ENCODE peak calls at places on chromosome 12, in six cellular contexts. One of them, this sample, is unnamed.

GRCh38 chr12:16515666-16516065 is 90.3 kb downstream of the LMO3 start:
- DNase-seq in mesendoderm: no peak
- DNase-seq in H9: no peak
- DNase-seq in H1: no peak
- DNase-seq in neuronal stem cell: no peak
- DNase-seq in IMR-90: peak; percentile 66
- DNase-seq in this sample: no peak

GRCh38 chr12:16499617-16500016 is 106.3 kb downstream of the LMO3 start:
- DNase-seq in IMR-90: no peak
- DNase-seq in H1: no peak
- DNase-seq in H9: no peak
- DNase-seq in mesendoderm: no peak
- DNase-seq in neuronal stem cell: no peak
- DNase-seq in this sample: no peak

GRCh38 chr12:22499445-22499844 is 44.9 kb downstream of the C2CD5 start:
- DNase-seq in H9: no peak
- DNase-seq in neuronal stem cell: no peak
- DNase-seq in H1: no peak
- DNase-seq in mesendoderm: peak; percentile 45
- DNase-seq in IMR-90: no peak
- DNase-seq in this sample: no peak

GRCh38 chr12:120352117-120352516 is 16.8 kb downstream of the MSI1 start:
- DNase-seq in IMR-90: peak; percentile 50
- DNase-seq in H1: no peak
- DNase-seq in mesendoderm: no peak
- DNase-seq in H9: no peak
- DNase-seq in neuronal stem cell: no peak
- DNase-seq in this sample: peak; percentile 54

GRCh38 chr12:113194971-113195391 is 9.5 kb downstream of the RITA1 start:
- DNase-seq in H1: no peak
- DNase-seq in IMR-90: peak; percentile 73
- DNase-seq in mesendoderm: no peak
- DNase-seq in neuronal stem cell: no peak
- DNase-seq in H9: no peak
- DNase-seq in this sample: peak; percentile 66

GRCh38 chr12:130014485-130014807 is 110.6 kb upstream of the TMEM132D start:
- DNase-seq in H9: peak; percentile 71
- DNase-seq in IMR-90: no peak
- DNase-seq in neuronal stem cell: peak; percentile 14
- DNase-seq in mesendoderm: peak; percentile 57
- DNase-seq in H1: no peak
- DNase-seq in this sample: no peak

GRCh38 chr12:28191690-28192089 is 1.4 kb downstream of the CCDC91 start:
- DNase-seq in IMR-90: peak; percentile 2
- DNase-seq in mesendoderm: peak; percentile 27
- DNase-seq in H1: no peak
- DNase-seq in H9: no peak
- DNase-seq in neuronal stem cell: no peak
- DNase-seq in this sample: peak; percentile 55

GRCh38 chr12:124588689-124589318 is 21.4 kb upstream of the NCOR2 start:
- DNase-seq in mesendoderm: no peak
- DNase-seq in H9: no peak
- DNase-seq in IMR-90: peak; percentile 81
- DNase-seq in neuronal stem cell: no peak
- DNase-seq in H1: no peak
- DNase-seq in this sample: peak; percentile 89

GRCh38 chr12:2844786-2845185 is 10.0 kb upstream of the NRIP2 start:
- DNase-seq in IMR-90: peak; percentile 18
- DNase-seq in mesendoderm: peak; percentile 24
- DNase-seq in neuronal stem cell: no peak
- DNase-seq in H9: no peak
- DNase-seq in H1: no peak
- DNase-seq in this sample: peak; percentile 12

GRCh38 chr12:49487605-49488004 is 51.2 kb upstream of the KCNH3 start:
- DNase-seq in H1: no peak
- DNase-seq in neuronal stem cell: no peak
- DNase-seq in IMR-90: no peak
- DNase-seq in mesendoderm: no peak
- DNase-seq in H9: no peak
- DNase-seq in this sample: no peak

GRCh38 chr12:181921-182320 is 32.0 kb downstream of the SLC6A12 start:
- DNase-seq in mesendoderm: no peak
- DNase-seq in H9: no peak
- DNase-seq in H1: no peak
- DNase-seq in IMR-90: no peak
- DNase-seq in neuronal stem cell: no peak
- DNase-seq in this sample: no peak

GRCh38 chr12:4909734-4910501 is at the start of gene KCNA1:
- DNase-seq in H9: peak; percentile 63
- DNase-seq in mesendoderm: peak; percentile 44
- DNase-seq in H1: no peak
- DNase-seq in neuronal stem cell: peak; percentile 33
- DNase-seq in IMR-90: no peak
- DNase-seq in this sample: no peak

GRCh38 chr12:10220398-10221077 is 7.9 kb downstream of the GABARAPL1 start:
- DNase-seq in H9: no peak
- DNase-seq in H1: no peak
- DNase-seq in IMR-90: peak; percentile 64
- DNase-seq in neuronal stem cell: no peak
- DNase-seq in mesendoderm: no peak
- DNase-seq in this sample: no peak

GRCh38 chr12:96719671-96720362 is 187.2 kb upstream of the NEDD1 start:
- DNase-seq in neuronal stem cell: no peak
- DNase-seq in H9: no peak
- DNase-seq in H1: no peak
- DNase-seq in IMR-90: peak; percentile 40
- DNase-seq in mesendoderm: no peak
- DNase-seq in this sample: peak; percentile 45

GRCh38 chr12:110743571-110744093 is 941 bp upstream of the PPP1CC start:
- DNase-seq in IMR-90: no peak
- DNase-seq in H1: no peak
- DNase-seq in neuronal stem cell: peak; percentile 27
- DNase-seq in mesendoderm: no peak
- DNase-seq in H9: peak; percentile 41
- DNase-seq in this sample: peak; percentile 64

GRCh38 chr12:127399451-127399850 is 867.5 kb upstream of the TMEM132C start:
- DNase-seq in H9: no peak
- DNase-seq in H1: no peak
- DNase-seq in mesendoderm: peak; percentile 29
- DNase-seq in neuronal stem cell: no peak
- DNase-seq in IMR-90: no peak
- DNase-seq in this sample: no peak

GRCh38 chr12:26773313-26774104 is 59.5 kb downstream of the ITPR2 start:
- DNase-seq in mesendoderm: no peak
- DNase-seq in neuronal stem cell: no peak
- DNase-seq in IMR-90: no peak
- DNase-seq in H9: no peak
- DNase-seq in H1: no peak
- DNase-seq in this sample: peak; percentile 65

GRCh38 chr12:53684654-53685220 is 8.9 kb upstream of the ATP5MC2 start:
- DNase-seq in mesendoderm: no peak
- DNase-seq in neuronal stem cell: no peak
- DNase-seq in H1: no peak
- DNase-seq in H9: no peak
- DNase-seq in IMR-90: no peak
- DNase-seq in this sample: no peak

GRCh38 chr12:82835217-82835616 is 148.5 kb downstream of the TMTC2 start:
- DNase-seq in H1: no peak
- DNase-seq in IMR-90: peak; percentile 29
- DNase-seq in H9: no peak
- DNase-seq in neuronal stem cell: no peak
- DNase-seq in mesendoderm: peak; percentile 54
- DNase-seq in this sample: peak; percentile 26

GRCh38 chr12:79300199-79300568 is 390.6 kb downstream of the PAWR start:
- DNase-seq in IMR-90: peak; percentile 91
- DNase-seq in neuronal stem cell: no peak
- DNase-seq in H9: no peak
- DNase-seq in mesendoderm: peak; percentile 73
- DNase-seq in H1: no peak
- DNase-seq in this sample: peak; percentile 58

GRCh38 chr12:69002969-69003368 is 70.0 kb upstream of the CPM start:
- DNase-seq in neuronal stem cell: no peak
- DNase-seq in mesendoderm: no peak
- DNase-seq in H9: no peak
- DNase-seq in H1: no peak
- DNase-seq in IMR-90: peak; percentile 25
- DNase-seq in this sample: no peak

GRCh38 chr12:22334696-22335290 is at the start of gene ST8SIA1:
- DNase-seq in H9: peak; percentile 68
- DNase-seq in mesendoderm: no peak
- DNase-seq in H1: no peak
- DNase-seq in IMR-90: no peak
- DNase-seq in neuronal stem cell: peak; percentile 54
- DNase-seq in this sample: peak; percentile 31

GRCh38 chr12:65497645-65498044 is 219.2 kb downstream of the MSRB3 start:
- DNase-seq in mesendoderm: no peak
- DNase-seq in H1: no peak
- DNase-seq in H9: no peak
- DNase-seq in IMR-90: no peak
- DNase-seq in neuronal stem cell: no peak
- DNase-seq in this sample: peak; percentile 72

GRCh38 chr12:66836623-66837310 is 157.9 kb upstream of the GRIP1 start:
- DNase-seq in H1: no peak
- DNase-seq in mesendoderm: no peak
- DNase-seq in neuronal stem cell: no peak
- DNase-seq in H9: no peak
- DNase-seq in IMR-90: no peak
- DNase-seq in this sample: no peak

GRCh38 chr12:89349814-89350213 is 2.5 kb downstream of the DUSP6 start:
- DNase-seq in H9: peak; percentile 87
- DNase-seq in neuronal stem cell: no peak
- DNase-seq in H1: no peak
- DNase-seq in IMR-90: peak; percentile 81
- DNase-seq in mesendoderm: peak; percentile 74
- DNase-seq in this sample: peak; percentile 56

GRCh38 chr12:111033281-111034147 is 113.1 kb upstream of the MYL2 start:
- DNase-seq in IMR-90: no peak
- DNase-seq in neuronal stem cell: peak; percentile 36
- DNase-seq in H1: no peak
- DNase-seq in H9: peak; percentile 71
- DNase-seq in mesendoderm: peak; percentile 59
- DNase-seq in this sample: no peak

GRCh38 chr12:126086242-126086641 is 1021.0 kb downstream of the AACS start:
- DNase-seq in IMR-90: no peak
- DNase-seq in H1: no peak
- DNase-seq in mesendoderm: no peak
- DNase-seq in neuronal stem cell: no peak
- DNase-seq in H9: no peak
- DNase-seq in this sample: no peak

GRCh38 chr12:124392271-124392990 is 97.5 kb downstream of the RFLNA start:
- DNase-seq in H1: no peak
- DNase-seq in IMR-90: peak; percentile 45
- DNase-seq in mesendoderm: peak; percentile 87
- DNase-seq in neuronal stem cell: no peak
- DNase-seq in H9: peak; percentile 84
- DNase-seq in this sample: peak; percentile 77

GRCh38 chr12:126668538-126668937 is 1598.4 kb upstream of the TMEM132C start:
- DNase-seq in H1: no peak
- DNase-seq in IMR-90: no peak
- DNase-seq in H9: no peak
- DNase-seq in mesendoderm: no peak
- DNase-seq in neuronal stem cell: no peak
- DNase-seq in this sample: no peak

GRCh38 chr12:18320976-18321375 is 59.7 kb downstream of the PIK3C2G start:
- DNase-seq in IMR-90: no peak
- DNase-seq in mesendoderm: no peak
- DNase-seq in H9: no peak
- DNase-seq in neuronal stem cell: no peak
- DNase-seq in H1: no peak
- DNase-seq in this sample: no peak

GRCh38 chr12:83015390-83016225 is 328.9 kb downstream of the TMTC2 start:
- DNase-seq in mesendoderm: no peak
- DNase-seq in IMR-90: no peak
- DNase-seq in H9: no peak
- DNase-seq in H1: no peak
- DNase-seq in neuronal stem cell: no peak
- DNase-seq in this sample: no peak

DNA sequence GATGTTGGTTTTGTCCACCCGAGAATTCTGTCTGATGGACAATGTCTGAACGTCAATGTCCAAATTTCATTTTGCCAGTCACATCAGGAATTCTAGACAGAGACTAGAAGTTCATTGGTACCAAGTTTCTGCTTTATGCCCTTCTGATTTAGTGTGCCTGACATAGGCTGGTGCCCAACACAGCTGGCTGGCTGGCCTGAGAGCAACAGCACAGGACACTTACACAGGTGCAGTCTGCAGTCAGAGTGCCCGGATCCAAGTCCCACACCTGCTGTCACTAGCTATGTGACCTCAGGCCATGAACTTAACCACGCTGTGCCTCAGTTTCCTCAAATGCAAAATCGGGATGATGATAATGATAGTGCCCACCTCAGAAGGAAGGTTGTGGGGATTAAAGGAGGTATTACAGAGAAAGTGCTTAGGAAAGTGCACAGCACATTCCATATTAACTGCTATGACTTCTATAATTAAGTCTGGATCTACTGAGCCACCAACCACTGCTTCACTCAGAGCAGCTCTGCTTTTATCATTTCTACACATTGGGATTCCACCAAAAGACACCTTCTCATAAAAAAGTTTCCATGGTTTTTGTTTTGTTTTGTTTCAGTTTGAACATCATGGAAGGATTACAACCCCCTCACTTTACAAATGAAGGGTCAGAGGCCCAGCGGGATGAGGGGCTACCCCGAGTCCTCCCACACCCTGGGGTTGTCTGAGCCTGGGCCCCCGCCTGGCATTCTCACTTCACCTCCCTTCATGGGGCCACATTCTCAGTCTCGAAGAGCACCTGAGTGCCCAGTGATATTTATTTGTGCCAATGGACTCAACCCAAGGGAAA is 168.8 kb upstream of the BCL2L14 start:
- DNase-seq in mesendoderm: no peak
- DNase-seq in H1: no peak
- DNase-seq in neuronal stem cell: no peak
- DNase-seq in IMR-90: no peak
- DNase-seq in H9: no peak
- DNase-seq in this sample: no peak
- H2BK15ac ChIP-seq in mesendoderm: no peak overlapping the region
- H2BK15ac ChIP-seq in H1: no peak overlapping the region
- H2BK15ac ChIP-seq in neuronal stem cell: no peak overlapping the region
- H2BK15ac ChIP-seq in IMR-90: no peak overlapping the region
- H2BK15ac ChIP-seq in H9: no peak overlapping the region
- H2BK15ac ChIP-seq in this sample: no peak overlapping the region

GRCh38 chr12:108833355-108833733 is 24.0 kb downstream of the SSH1 start:
- DNase-seq in IMR-90: peak; percentile 90
- DNase-seq in mesendoderm: peak; percentile 98
- DNase-seq in H1: no peak
- DNase-seq in neuronal stem cell: no peak
- DNase-seq in H9: peak; percentile 72
- DNase-seq in this sample: peak; percentile 94
- H4K8ac ChIP-seq in IMR-90: peak overlapping the region; percentile 98
- H4K8ac ChIP-seq in mesendoderm: no peak overlapping the region
- H4K8ac ChIP-seq in H1: no peak overlapping the region
- H4K8ac ChIP-seq in neuronal stem cell: no peak overlapping the region
- H4K8ac ChIP-seq in H9: no peak overlapping the region
- H4K8ac ChIP-seq in this sample: peak overlapping the region; percentile 92

GRCh38 chr12:77167801-77168200 is 102.4 kb upstream of the E2F7 start:
- DNase-seq in H1: no peak
- DNase-seq in H9: no peak
- DNase-seq in mesendoderm: no peak
- DNase-seq in IMR-90: no peak
- DNase-seq in neuronal stem cell: no peak
- DNase-seq in this sample: no peak
- H2BK15ac ChIP-seq in H1: no peak overlapping the region
- H2BK15ac ChIP-seq in H9: no peak overlapping the region
- H2BK15ac ChIP-seq in mesendoderm: no peak overlapping the region
- H2BK15ac ChIP-seq in IMR-90: no peak overlapping the region
- H2BK15ac ChIP-seq in neuronal stem cell: no peak overlapping the region
- H2BK15ac ChIP-seq in this sample: no peak overlapping the region

GRCh38 chr12:51865470-51865745 is 16.9 kb upstream of the FIGNL2 start:
- DNase-seq in IMR-90: no peak
- DNase-seq in H1: no peak
- DNase-seq in H9: no peak
- DNase-seq in neuronal stem cell: no peak
- DNase-seq in mesendoderm: no peak
- DNase-seq in this sample: no peak
- H4K8ac ChIP-seq in IMR-90: no peak overlapping the region
- H4K8ac ChIP-seq in H1: no peak overlapping the region
- H4K8ac ChIP-seq in H9: no peak overlapping the region
- H4K8ac ChIP-seq in neuronal stem cell: no peak overlapping the region
- H4K8ac ChIP-seq in mesendoderm: no peak overlapping the region
- H4K8ac ChIP-seq in this sample: no peak overlapping the region